ENCODE peak calls at places on chromosomes 11 and 22, in five cellular contexts. K is stimulated activated CD4-positive, alpha-beta T cell treated with anti-CD3 and anti-CD28 coated beads, Interleukin-1b, Interleukin-23, amount 100 ng/mL, for 4 hours; Y is GM12865; M is foreskin fibroblast; I is testis. F is an unnamed sample.

GRCh38 chr22:41367039-41367679 is 14.6 kb upstream of the TEF start:
- DNase-seq in Y (no peak), K (no peak), M (peak), I (peak), F (no peak)

GRCh38 chr22:28736296-28737155 is 5.1 kb downstream of the CHEK2 start:
- DNase-seq in K (no peak), M (no peak), Y (no peak), I (no peak), F (no peak)

GRCh38 chr11:788953-789940 is 643 bp downstream of the CEND1 start:
- DNase-seq in K (no peak), I (no peak), Y (peak), M (no peak), F (no peak)

GRCh38 chr22:41538583-41538982 is 5.7 kb downstream of the POLR3H start:
- DNase-seq in K (no peak), I (no peak), Y (no peak), M (no peak), F (no peak)

GRCh38 chr11:36363361-36364272 is 67.5 kb downstream of the PRR5L start:
- DNase-seq in Y (no peak), I (no peak), K (no peak), M (no peak), F (no peak)

GRCh38 chr11:13463779-13464290 is 813 bp upstream of the BTBD10 start:
- DNase-seq in K (no peak), M (no peak), I (no peak), Y (no peak), F (no peak)

GRCh38 chr22:38317237-38317994 is at the start of gene CSNK1E:
- DNase-seq in I (peak), K (peak), M (no peak), Y (peak), F (peak)

GRCh38 chr22:35582861-35583670 is 34.1 kb downstream of the MB start:
- DNase-seq in I (peak), K (peak), Y (peak), M (peak), F (peak)

GRCh38 chr22:21681566-21682370 is 16.0 kb downstream of the PPIL2 start:
- DNase-seq in K (no peak), Y (no peak), M (no peak), I (no peak), F (no peak)

GRCh38 chr11:70468256-70469230 is 70.2 kb downstream of the CTTN start:
- DNase-seq in Y (no peak), M (no peak), K (no peak), I (no peak), F (no peak)